ENCODE peak calls at places on chromosome 16, in seven cellular contexts. One of them, this sample, is unnamed.

GRCh38 chr16:17469011-17469741 is 1.6 kb downstream of the XYLT1 start:
- DNase-seq in left ventricle myocardium inferior: no peak
- DNase-seq in Peyer's patch: peak
- DNase-seq in Right ventricle myocardium superior: no peak
- DNase-seq in body of pancreas: no peak
- DNase-seq in glomerular endothelial cell: no peak
- DNase-seq in AG08396: peak
- DNase-seq in this sample: no peak

GRCh38 chr16:73912311-73912710 is 384.3 kb upstream of the PSMD7 start:
- DNase-seq in AG08396: no peak
- DNase-seq in Peyer's patch: no peak
- DNase-seq in left ventricle myocardium inferior: no peak
- DNase-seq in Right ventricle myocardium superior: no peak
- DNase-seq in body of pancreas: no peak
- DNase-seq in glomerular endothelial cell: no peak
- DNase-seq in this sample: no peak

GRCh38 chr16:46932802-46933201 is 40.7 kb downstream of the DNAJA2 start:
- DNase-seq in glomerular endothelial cell: no peak
- DNase-seq in body of pancreas: no peak
- DNase-seq in left ventricle myocardium inferior: no peak
- DNase-seq in Right ventricle myocardium superior: no peak
- DNase-seq in Peyer's patch: peak
- DNase-seq in AG08396: no peak
- DNase-seq in this sample: no peak

GRCh38 chr16:54291107-54291980 is 4.8 kb upstream of the IRX3 start:
- DNase-seq in glomerular endothelial cell: no peak
- DNase-seq in left ventricle myocardium inferior: no peak
- DNase-seq in AG08396: no peak
- DNase-seq in Peyer's patch: no peak
- DNase-seq in Right ventricle myocardium superior: no peak
- DNase-seq in body of pancreas: no peak
- DNase-seq in this sample: no peak

GRCh38 chr16:76268824-76269223 is 8.4 kb upstream of the CNTNAP4 start:
- DNase-seq in AG08396: no peak
- DNase-seq in left ventricle myocardium inferior: no peak
- DNase-seq in body of pancreas: no peak
- DNase-seq in glomerular endothelial cell: no peak
- DNase-seq in Peyer's patch: no peak
- DNase-seq in Right ventricle myocardium superior: no peak
- DNase-seq in this sample: no peak

GRCh38 chr16:87310610-87311009 is 6.6 kb downstream of the C16orf95 start:
- DNase-seq in Right ventricle myocardium superior: no peak
- DNase-seq in body of pancreas: no peak
- DNase-seq in AG08396: no peak
- DNase-seq in left ventricle myocardium inferior: no peak
- DNase-seq in Peyer's patch: no peak
- DNase-seq in glomerular endothelial cell: no peak
- DNase-seq in this sample: no peak

GRCh38 chr16:89094252-89094901 is 725 bp downstream of the ACSF3 start:
- DNase-seq in Right ventricle myocardium superior: no peak
- DNase-seq in Peyer's patch: no peak
- DNase-seq in left ventricle myocardium inferior: no peak
- DNase-seq in body of pancreas: no peak
- DNase-seq in AG08396: peak
- DNase-seq in glomerular endothelial cell: no peak
- DNase-seq in this sample: no peak

GRCh38 chr16:68744744-68745280 is 7.7 kb downstream of the CDH1 start:
- DNase-seq in body of pancreas: peak
- DNase-seq in Peyer's patch: peak
- DNase-seq in AG08396: no peak
- DNase-seq in left ventricle myocardium inferior: no peak
- DNase-seq in glomerular endothelial cell: no peak
- DNase-seq in Right ventricle myocardium superior: no peak
- DNase-seq in this sample: no peak

GRCh38 chr16:1584926-1585487 is 26.9 kb downstream of the IFT140 start:
- DNase-seq in Peyer's patch: no peak
- DNase-seq in Right ventricle myocardium superior: no peak
- DNase-seq in body of pancreas: no peak
- DNase-seq in glomerular endothelial cell: no peak
- DNase-seq in left ventricle myocardium inferior: no peak
- DNase-seq in AG08396: no peak
- DNase-seq in this sample: no peak

GRCh38 chr16:83992624-83993023 is 24.6 kb downstream of the NECAB2 start:
- DNase-seq in body of pancreas: peak
- DNase-seq in AG08396: peak
- DNase-seq in left ventricle myocardium inferior: peak
- DNase-seq in Peyer's patch: no peak
- DNase-seq in glomerular endothelial cell: no peak
- DNase-seq in Right ventricle myocardium superior: peak
- DNase-seq in this sample: no peak

GRCh38 chr16:1193143-1193824 is 31.8 kb downstream of the TPSG1 start:
- DNase-seq in glomerular endothelial cell: no peak
- DNase-seq in left ventricle myocardium inferior: no peak
- DNase-seq in Peyer's patch: no peak
- DNase-seq in Right ventricle myocardium superior: no peak
- DNase-seq in AG08396: no peak
- DNase-seq in body of pancreas: no peak
- DNase-seq in this sample: no peak

GRCh38 chr16:9256196-9256595 is 164.8 kb downstream of the HAPSTR1 start:
- DNase-seq in Right ventricle myocardium superior: no peak
- DNase-seq in glomerular endothelial cell: no peak
- DNase-seq in body of pancreas: peak
- DNase-seq in Peyer's patch: peak
- DNase-seq in AG08396: peak
- DNase-seq in left ventricle myocardium inferior: peak
- DNase-seq in this sample: peak

GRCh38 chr16:79612207-79612606 is 11.7 kb upstream of the MAF start:
- DNase-seq in Peyer's patch: no peak
- DNase-seq in body of pancreas: no peak
- DNase-seq in left ventricle myocardium inferior: no peak
- DNase-seq in Right ventricle myocardium superior: no peak
- DNase-seq in glomerular endothelial cell: no peak
- DNase-seq in AG08396: no peak
- DNase-seq in this sample: no peak

GRCh38 chr16:86219655-86220445 is 290.5 kb upstream of the FOXF1 start:
- DNase-seq in Right ventricle myocardium superior: no peak
- DNase-seq in left ventricle myocardium inferior: no peak
- DNase-seq in glomerular endothelial cell: no peak
- DNase-seq in Peyer's patch: peak
- DNase-seq in body of pancreas: peak
- DNase-seq in AG08396: no peak
- DNase-seq in this sample: no peak

GRCh38 chr16:87701505-87701921 is 64.3 kb downstream of the KLHDC4 start:
- DNase-seq in glomerular endothelial cell: no peak
- DNase-seq in left ventricle myocardium inferior: no peak
- DNase-seq in Peyer's patch: peak
- DNase-seq in body of pancreas: no peak
- DNase-seq in AG08396: no peak
- DNase-seq in Right ventricle myocardium superior: no peak
- DNase-seq in this sample: no peak